ENCODE peak calls at places on chromosomes 4 and X, in four cellular contexts. L is cardiac muscle cell, C is HL-60, P is fibroblast of mammary gland. Y is an unnamed sample.

GRCh38 chr4:83890816-83891215 is 354.9 kb downstream of the GPAT3 start:
- DNase-seq in C (no peak), P (no peak), L (no peak), Y (no peak)

GRCh38 chr4:181569553-181569952 is 673.6 kb upstream of the TENM3 start:
- DNase-seq in P (peak; percentile 73), C (no peak), L (peak; percentile 68), Y (peak; percentile 30)

GRCh38 chr4:121785479-121785878 is 15.6 kb upstream of the EXOSC9 start:
- DNase-seq in P (peak; percentile 51), C (no peak), L (peak; percentile 74), Y (no peak)

GRCh38 chrX:1327651-1328304 is 8.8 kb upstream of the IL3RA start:
- DNase-seq in P (no peak), C (no peak), L (no peak), Y (no peak)

GRCh38 chr4:152972821-152973613 is 36.9 kb downstream of the FHDC1 start:
- DNase-seq in L (peak; percentile 89), C (no peak), P (peak; percentile 93), Y (peak; percentile 69)

GRCh38 chrX:150365051-150365952 is 2.2 kb downstream of the MAMLD1 start:
- DNase-seq in L (peak; percentile 72), C (peak; percentile 36), P (peak; percentile 48), Y (peak; percentile 64)

GRCh38 chr4:138645289-138645688 is 370.3 kb upstream of the NOCT start:
- DNase-seq in L (no peak), C (no peak), P (peak; percentile 32), Y (no peak)

GRCh38 chr4:153645183-153645582 is 38.9 kb upstream of the TLR2 start:
- DNase-seq in P (peak; percentile 32), C (no peak), L (no peak), Y (no peak)

GRCh38 chr4:82733636-82734035 is 65.0 kb downstream of the SCD5 start:
- DNase-seq in C (no peak), L (peak; percentile 34), P (peak; percentile 90), Y (peak; percentile 29)

GRCh38 chrX:37786666-37787337 is 6.9 kb downstream of the CYBB start:
- DNase-seq in L (no peak), P (no peak), C (peak; percentile 14), Y (no peak)

GRCh38 chr4:121122661-121123060 is 41.5 kb downstream of the TNIP3 start:
- DNase-seq in L (peak; percentile 27), P (no peak), C (no peak), Y (peak; percentile 30)

GRCh38 chrX:140815868-140816267 is 106.3 kb downstream of the LINC00632 start:
- DNase-seq in L (peak; percentile 69), C (peak; percentile 2), P (peak; percentile 24), Y (peak; percentile 10)

GRCh38 chr4:140743194-140743931 is 12.8 kb downstream of the TBC1D9 start:
- DNase-seq in C (no peak), P (peak; percentile 55), L (no peak), Y (peak; percentile 26)

GRCh38 chr4:176789955-176790354 is 2.8 kb downstream of the VEGFC start:
- DNase-seq in L (peak; percentile 68), P (peak; percentile 92), C (no peak), Y (peak; percentile 76)

GRCh38 chr4:91758487-91758886 is 545.3 kb upstream of the GRID2 start:
- DNase-seq in P (no peak), L (peak; percentile 85), C (no peak), Y (peak; percentile 25)

GRCh38 chr4:139978692-139979091 is 175.3 kb downstream of the MAML3 start:
- DNase-seq in P (no peak), C (peak; percentile 74), L (no peak), Y (no peak)

GRCh38 chr4:117331817-117332216 is 246.4 kb upstream of the TRAM1L1 start:
- DNase-seq in P (no peak), C (no peak), L (no peak), Y (no peak)

GRCh38 chrX:77597090-77597489 is 149.9 kb downstream of the FGF16 start:
- DNase-seq in C (no peak), P (peak; percentile 57), L (peak; percentile 47), Y (peak; percentile 31)

GRCh38 chr4:139214039-139214534 is 37.1 kb upstream of the ELF2 start:
- DNase-seq in P (peak; percentile 20), C (peak; percentile 93), L (no peak), Y (peak; percentile 44)

GRCh38 chr4:17030543-17030942 is 132.1 kb upstream of the LDB2 start:
- DNase-seq in P (peak; percentile 96), C (no peak), L (peak; percentile 87), Y (peak; percentile 74)

GRCh38 chr4:6873291-6873690 is 36.3 kb upstream of the TBC1D14 start:
- DNase-seq in P (peak; percentile 29), C (no peak), L (peak; percentile 35), Y (peak; percentile 28)

GRCh38 chrX:96002401-96002800 is 682.2 kb upstream of the DIAPH2 start:
- DNase-seq in P (peak; percentile 28), L (peak; percentile 3), C (no peak), Y (no peak)

GRCh38 chrX:43809463-43809862 is 72.8 kb downstream of the MAOB start:
- DNase-seq in L (peak; percentile 81), P (peak; percentile 80), C (no peak), Y (peak; percentile 38)

GRCh38 chr4:2335729-2336101 is 73.8 kb upstream of the MXD4 start:
- DNase-seq in P (no peak), L (no peak), C (no peak), Y (no peak)

GRCh38 chrX:30343206-30343605 is 34.0 kb upstream of the NR0B1 start:
- DNase-seq in P (no peak), L (no peak), C (no peak), Y (no peak)

GRCh38 chrX:149274516-149275105 is 230.5 kb downstream of the IDS start:
- DNase-seq in C (no peak), P (peak; percentile 79), L (no peak), Y (no peak)

GRCh38 chr4:100826067-100826466 is 308.2 kb upstream of the EMCN start:
- DNase-seq in L (no peak), C (peak; percentile 42), P (no peak), Y (no peak)

GRCh38 chrX:45912316-45912715 is 632.9 kb downstream of the ZNF674 start:
- DNase-seq in L (no peak), C (no peak), P (no peak), Y (no peak)

GRCh38 chrX:1144293-1144692 is 68.2 kb downstream of the CRLF2 start:
- DNase-seq in L (no peak), P (no peak), C (no peak), Y (no peak)

GRCh38 chr4:96736352-96736889 is 896.5 kb downstream of the PDHA2 start:
- DNase-seq in P (no peak), C (no peak), L (peak; percentile 73), Y (peak; percentile 17)

GRCh38 chrX:117707948-117708743 is 408.5 kb downstream of the KLHL13 start:
- DNase-seq in C (no peak), P (no peak), L (no peak), Y (no peak)

GRCh38 chr4:80336582-80336981 is 1.1 kb downstream of the CFAP299 start:
- DNase-seq in P (peak; percentile 42), L (peak; percentile 35), C (peak; percentile 2), Y (no peak)
- TF ChIP-seq CTCF in P (peak; percentile 45), L (peak; percentile 43), C (no peak), Y (peak; percentile 21)

GRCh38 chr4:119037709-119038463 is 97.7 kb upstream of the MYOZ2 start:
- DNase-seq in C (no peak), L (peak; percentile 54), P (peak; percentile 76), Y (peak; percentile 63)
- H3K4me3 ChIP-seq in C (no peak overlapping the region), L (no peak overlapping the region), P (no peak overlapping the region), Y (no peak overlapping the region)

GRCh38 chr4:155995069-155995468 is 41.4 kb upstream of the CTSO start:
- DNase-seq in L (no peak), C (no peak), P (no peak), Y (no peak)

DNA sequence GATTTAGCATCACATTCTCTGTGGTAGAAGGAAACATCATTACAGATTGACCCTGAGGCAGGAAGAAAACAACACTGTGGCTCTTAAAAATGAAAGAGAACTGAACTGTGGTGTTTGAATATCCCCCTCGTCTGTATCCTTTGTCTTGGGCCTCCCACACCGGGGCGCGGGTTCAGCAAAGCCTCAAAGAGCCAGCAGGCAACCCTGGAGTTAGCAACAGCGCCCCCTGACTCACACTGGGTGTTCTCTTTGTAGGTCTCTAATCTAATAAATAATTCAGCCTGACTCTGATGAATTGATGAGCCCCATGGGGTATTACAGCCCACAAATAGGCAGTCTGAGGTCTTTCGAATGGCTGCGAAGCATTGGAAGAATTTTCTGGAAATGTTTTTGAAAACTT is 46.1 kb upstream of the CTSO start:
- DNase-seq in L (peak; percentile 30), C (no peak), P (peak; percentile 29), Y (peak; percentile 2)
- TF ChIP-seq CTCF in L (peak; percentile 44), C (no peak), P (peak; percentile 41), Y (peak; percentile 47)

GRCh38 chrX:12844319-12844718 is 22.6 kb upstream of the TLR7 start:
- DNase-seq in L (no peak), P (no peak), C (no peak), Y (no peak)
- H3K4me3 ChIP-seq in L (no peak overlapping the region), P (no peak overlapping the region), C (no peak overlapping the region), Y (no peak overlapping the region)

GRCh38 chrX:70231666-70232065 is 2.8 kb upstream of the AWAT1 start:
- DNase-seq in L (peak; percentile 70), P (no peak), C (no peak), Y (peak; percentile 18)
- TF ChIP-seq CTCF in L (no peak), P (no peak), C (no peak), Y (no peak)

GRCh38 chr4:30726090-30726668 is 6.0 kb downstream of the PCDH7 start:
- DNase-seq in P (no peak), C (no peak), L (no peak), Y (peak; percentile 67)
- H3K4me3 ChIP-seq in P (no peak overlapping the region), C (no peak overlapping the region), L (peak overlapping the region; percentile 92), Y (peak overlapping the region; percentile 18)

GRCh38 chr4:41750158-41750623 is 1.7 kb upstream of the PHOX2B start:
- DNase-seq in C (no peak), L (no peak), P (no peak), Y (no peak)

GRCh38 chr4:41752081-41752836 is 3.7 kb upstream of the PHOX2B start:
- DNase-seq in L (no peak), P (no peak), C (no peak), Y (no peak)

GRCh38 chr4:41749650-41750049 is 1.1 kb upstream of the PHOX2B start:
- DNase-seq in L (no peak), C (no peak), P (no peak), Y (no peak)

GRCh38 chr4:41750624-41751324 is 2.2 kb upstream of the PHOX2B start:
- DNase-seq in C (no peak), P (no peak), L (no peak), Y (no peak)

DNA sequence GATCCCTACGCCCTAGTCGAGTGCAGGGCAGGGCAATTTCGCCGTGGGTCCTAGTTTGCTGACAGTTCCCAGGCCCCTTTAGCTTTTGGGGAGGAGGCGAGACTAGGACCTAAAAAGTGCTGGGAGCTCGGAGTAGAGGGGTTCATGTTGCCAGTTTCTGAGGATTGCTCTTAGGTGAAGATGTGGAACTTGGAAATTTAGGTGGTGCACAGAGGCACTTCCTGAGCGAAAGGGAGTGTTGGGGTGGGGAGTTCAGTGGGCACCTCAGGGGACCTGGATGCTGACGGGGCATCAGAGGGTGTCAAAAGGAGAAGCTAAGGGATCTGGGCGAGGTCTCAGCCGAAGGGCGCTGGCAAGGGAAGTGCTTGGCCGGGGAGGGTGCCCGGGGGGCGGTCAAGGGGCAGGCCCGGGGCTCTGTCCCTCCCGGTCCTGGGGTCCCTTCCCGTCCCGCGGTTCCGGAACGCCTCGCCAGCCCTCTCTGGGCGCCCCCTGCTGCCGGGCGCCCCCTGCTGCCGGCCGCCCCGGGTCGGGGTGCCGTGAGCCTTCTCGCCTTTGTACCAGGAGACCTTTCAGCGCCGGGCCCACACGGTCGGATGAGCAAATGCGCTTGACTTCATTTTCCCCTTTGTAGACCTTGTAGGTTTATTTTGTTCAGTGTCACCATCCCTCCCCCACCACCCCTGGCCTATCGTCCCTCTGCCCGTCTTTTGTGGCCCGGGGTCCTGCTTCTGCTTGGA is 3.0 kb upstream of the PHOX2B start:
- DNase-seq in C (no peak), P (no peak), L (no peak), Y (no peak)
- TF ChIP-seq CTCF in C (no peak), P (no peak), L (peak; percentile 20), Y (no peak)

GRCh38 chr4:8517946-8518345 is 62.2 kb upstream of the GPR78 start:
- DNase-seq in L (no peak), C (no peak), P (no peak), Y (no peak)
- H3K4me3 ChIP-seq in L (no peak overlapping the region), C (no peak overlapping the region), P (no peak overlapping the region), Y (no peak overlapping the region)